ENCODE peak calls at places on chromosomes 13 and 19, in ten cellular contexts. T, G, B, S, L, W, O, Z, E and F are unnamed samples. For H3K4me1, the result is how much of the 10 kb centered on the place peaks cover.

GRCh38 chr19:48196933-48197665 is 26.6 kb downstream of the ZSWIM9 start:
- DNase-seq in G (no peak), W (no peak), T (no peak), L (no peak), O (peak), Z (no peak), B (no peak), S (no peak), E (no peak), F (no peak)

GRCh38 chr19:40716031-40716654 is 543 bp downstream of the COQ8B start:
- DNase-seq in B (no peak), G (no peak), T (peak), W (no peak), S (no peak), E (no peak), Z (no peak), L (no peak), O (no peak), F (no peak)

GRCh38 chr13:110333837-110334236 is 26.8 kb downstream of the COL4A2 start:
- DNase-seq in Z (no peak), B (no peak), W (peak), L (no peak), E (no peak), T (no peak), S (no peak), G (no peak), O (no peak), F (no peak)

GRCh38 chr19:30566681-30567420 is 194.7 kb downstream of the ZNF536 start:
- DNase-seq in O (no peak), T (no peak), W (no peak), S (no peak), B (no peak), E (no peak), Z (no peak), G (no peak), L (no peak), F (no peak)

GRCh38 chr19:10565028-10565566 is 713 bp downstream of the KRI1 start:
- DNase-seq in L (no peak), O (peak), T (peak), Z (no peak), W (peak), E (peak), G (peak), S (peak), B (peak), F (peak)

GRCh38 chr13:111396457-111396856 is 76.0 kb downstream of the TEX29 start:
- DNase-seq in W (no peak), Z (no peak), O (no peak), S (peak), G (no peak), L (no peak), E (no peak), B (peak), T (no peak), F (no peak)

GRCh38 chr13:27967203-27967735 is 1.8 kb downstream of the CDX2 start:
- DNase-seq in B (peak), O (no peak), S (no peak), E (no peak), W (no peak), T (no peak), L (no peak), Z (no peak), G (no peak), F (no peak)

GRCh38 chr13:49584771-49585182 is 581 bp downstream of the RCBTB1 start:
- DNase-seq in W (no peak), S (no peak), G (no peak), Z (no peak), E (no peak), T (no peak), O (no peak), L (no peak), B (no peak), F (no peak)

GRCh38 chr13:49395416-49396277 is 48.2 kb downstream of the CAB39L start:
- DNase-seq in O (no peak), T (no peak), L (no peak), W (no peak), B (no peak), E (peak), Z (no peak), S (no peak), G (no peak), F (no peak)

GRCh38 chr19:32530773-32531172 is 50.2 kb upstream of the PDCD5 start:
- DNase-seq in T (no peak), Z (no peak), S (no peak), G (no peak), L (no peak), W (no peak), O (no peak), B (no peak), E (no peak), F (no peak)

GRCh38 chr13:51726446-51727185 is 77.3 kb downstream of the DHRS12 start:
- DNase-seq in G (no peak), W (no peak), T (no peak), L (no peak), O (no peak), E (no peak), S (no peak), Z (no peak), B (no peak), F (no peak)

GRCh38 chr13:101343128-101343787 is 73.0 kb downstream of the NALCN start:
- DNase-seq in W (no peak), E (no peak), Z (no peak), T (no peak), L (no peak), B (no peak), S (no peak), O (no peak), G (no peak), F (no peak)

GRCh38 chr19:38172001-38172400 is 52.0 kb downstream of the DPF1 start:
- DNase-seq in W (no peak), E (no peak), G (no peak), L (no peak), B (no peak), T (no peak), O (no peak), Z (no peak), S (no peak), F (no peak)

GRCh38 chr13:99129951-99130350 is 70.7 kb upstream of the UBAC2 start:
- DNase-seq in Z (no peak), W (no peak), B (no peak), T (no peak), O (no peak), E (no peak), G (no peak), S (no peak), L (no peak), F (no peak)
- H3K4me3 ChIP-seq in Z (no peak), W (no peak), B (no peak), T (no peak), O (no peak), E (no peak), G (no peak), S (no peak), L (no peak), F (no peak)

DNA sequence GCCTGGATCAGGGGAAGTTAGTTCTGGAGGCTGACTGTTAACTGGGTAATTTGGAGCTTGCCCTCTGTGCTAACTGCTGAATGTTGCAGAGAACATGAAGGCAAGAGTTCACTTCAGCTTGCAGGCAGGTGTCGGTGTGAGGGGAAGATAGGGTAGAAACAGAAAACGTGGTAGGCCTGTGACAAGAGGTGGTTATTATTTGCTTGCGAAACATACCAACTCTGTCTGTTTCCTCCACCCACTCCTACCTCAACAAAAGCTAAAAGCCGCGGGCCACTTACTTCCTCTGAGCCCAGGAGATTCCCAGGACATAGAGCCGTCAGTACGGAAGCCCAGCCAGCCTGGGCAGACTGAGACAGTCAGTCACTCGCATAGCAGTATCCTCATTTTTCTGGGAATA is 119.2 kb upstream of the ABCC4 start:
- DNase-seq in W (no peak), O (no peak), S (no peak), L (no peak), T (no peak), G (no peak), E (no peak), B (no peak), Z (no peak), F (no peak)
- TF ChIP-seq EP300 in W (no peak), O (no peak), S (no peak), L (no peak), T (no peak), G (no peak), E (no peak), B (no peak), Z (no peak), F (no peak)

DNA sequence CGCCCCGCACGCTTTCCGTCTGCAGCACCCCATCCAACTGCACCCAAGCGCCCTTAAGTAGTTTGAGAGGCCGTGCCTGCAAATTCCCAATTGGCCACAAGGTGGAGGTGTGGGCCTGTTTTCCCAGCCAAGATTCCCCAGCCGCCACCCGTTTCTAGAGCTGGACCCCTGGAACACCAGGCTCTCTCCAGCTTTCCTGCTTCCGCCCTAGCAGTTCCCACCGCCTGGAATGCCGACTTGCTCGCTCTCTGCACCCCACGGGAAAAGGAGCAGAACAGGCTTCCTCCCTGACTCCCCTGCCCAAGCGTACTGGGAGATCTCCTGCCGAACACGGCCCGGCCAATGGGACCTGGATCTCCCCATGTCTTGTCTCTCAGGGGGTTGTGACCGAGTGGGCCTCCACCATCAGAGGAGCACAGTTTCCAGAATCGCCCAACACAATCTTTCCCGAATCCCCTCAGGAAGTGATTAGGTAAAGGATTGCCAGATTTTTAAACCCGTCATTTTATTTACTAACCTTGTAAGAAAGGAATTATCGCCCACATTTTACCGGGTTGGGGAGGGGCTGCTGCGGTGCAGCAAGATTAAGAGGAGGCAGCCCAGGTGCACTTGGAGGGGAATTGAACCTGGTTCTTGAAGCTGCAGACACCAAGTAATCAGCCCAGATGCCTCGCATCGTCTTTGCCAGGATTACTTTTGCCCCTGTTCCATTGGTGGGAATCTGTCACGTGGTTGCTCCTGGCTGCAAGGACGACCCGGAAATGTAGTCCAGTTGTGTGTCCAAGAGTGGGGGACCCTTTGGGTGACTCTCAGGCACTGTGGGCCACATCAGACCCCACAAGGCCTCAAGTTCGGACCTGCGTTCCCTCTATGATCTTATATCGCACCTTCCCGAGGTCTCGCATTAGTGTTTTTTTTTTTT is 3.5 kb upstream of the NAPSA start:
- DNase-seq in O (peak), E (peak), T (peak), W (peak), S (peak), L (peak), G (peak), B (peak), Z (no peak), F (peak)
- H3K4me1 ChIP-seq in O (under half), E (under half), T (under half), W (under half), S (under half), L (under half), G (under half), B (under half), Z (under half), F (under half)

GRCh38 chr19:29329460-29330134 is 116.6 kb upstream of the UQCRFS1 start:
- DNase-seq in O (no peak), G (no peak), Z (no peak), T (peak), L (peak), B (no peak), W (no peak), E (no peak), S (no peak), F (no peak)
- H3K4me3 ChIP-seq in O (no peak), G (no peak), Z (no peak), T (no peak), L (no peak), B (no peak), W (no peak), E (no peak), S (no peak), F (no peak)

DNA sequence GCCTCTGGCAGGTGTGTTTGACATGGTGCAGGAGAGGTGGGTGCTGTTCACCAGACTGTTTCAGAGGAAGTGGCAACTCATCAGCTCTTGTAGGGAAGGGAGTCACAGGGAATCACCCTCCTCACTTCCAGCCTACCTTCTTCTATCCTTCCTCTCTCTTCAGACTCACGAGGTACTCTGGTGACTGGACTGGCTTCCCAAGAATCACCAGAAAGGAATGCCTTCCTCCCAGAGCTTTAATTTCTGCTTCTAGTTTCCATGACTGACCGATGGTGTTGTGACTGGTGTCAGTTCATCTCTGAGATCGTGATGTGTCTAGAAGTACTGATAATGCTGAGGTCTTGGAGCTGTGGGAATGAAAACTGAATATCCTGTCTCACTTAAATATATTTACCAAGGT is 247.3 kb downstream of the KCTD12 start:
- DNase-seq in G (no peak), E (no peak), O (no peak), B (no peak), S (no peak), W (no peak), T (no peak), Z (no peak), L (no peak), F (no peak)
- TF ChIP-seq EP300 in G (no peak), E (no peak), O (no peak), B (no peak), S (no peak), W (no peak), T (no peak), Z (no peak), L (no peak), F (no peak)

GRCh38 chr19:799076-799881 is 2.0 kb downstream of the PTBP1 start:
- DNase-seq in S (no peak), L (no peak), T (no peak), B (no peak), O (peak), Z (no peak), E (no peak), G (peak), W (peak), F (no peak)
- H3K4me1 ChIP-seq in S (half or more), L (half or more), T (under half), B (half or more), O (under half), Z (under half), E (half or more), G (half or more), W (under half), F (half or more)

GRCh38 chr19:18591735-18592385 is 3.3 kb downstream of the REX1BD start:
- DNase-seq in B (no peak), G (no peak), E (no peak), W (no peak), L (no peak), S (no peak), O (peak), Z (no peak), T (no peak), F (no peak)

GRCh38 chr19:18590273-18591272 is 2.0 kb downstream of the REX1BD start:
- DNase-seq in S (no peak), W (peak), L (no peak), Z (peak), B (no peak), T (peak), O (peak), G (peak), E (peak), F (peak)

GRCh38 chr19:18594824-18595373 is 6.3 kb downstream of the REX1BD start:
- DNase-seq in S (no peak), O (peak), G (no peak), B (no peak), T (no peak), L (no peak), E (no peak), Z (no peak), W (peak), F (no peak)

GRCh38 chr19:18594096-18594823 is 5.7 kb downstream of the REX1BD start:
- DNase-seq in Z (no peak), W (peak), L (no peak), O (peak), G (peak), S (peak), E (peak), B (peak), T (peak), F (peak)

DNA sequence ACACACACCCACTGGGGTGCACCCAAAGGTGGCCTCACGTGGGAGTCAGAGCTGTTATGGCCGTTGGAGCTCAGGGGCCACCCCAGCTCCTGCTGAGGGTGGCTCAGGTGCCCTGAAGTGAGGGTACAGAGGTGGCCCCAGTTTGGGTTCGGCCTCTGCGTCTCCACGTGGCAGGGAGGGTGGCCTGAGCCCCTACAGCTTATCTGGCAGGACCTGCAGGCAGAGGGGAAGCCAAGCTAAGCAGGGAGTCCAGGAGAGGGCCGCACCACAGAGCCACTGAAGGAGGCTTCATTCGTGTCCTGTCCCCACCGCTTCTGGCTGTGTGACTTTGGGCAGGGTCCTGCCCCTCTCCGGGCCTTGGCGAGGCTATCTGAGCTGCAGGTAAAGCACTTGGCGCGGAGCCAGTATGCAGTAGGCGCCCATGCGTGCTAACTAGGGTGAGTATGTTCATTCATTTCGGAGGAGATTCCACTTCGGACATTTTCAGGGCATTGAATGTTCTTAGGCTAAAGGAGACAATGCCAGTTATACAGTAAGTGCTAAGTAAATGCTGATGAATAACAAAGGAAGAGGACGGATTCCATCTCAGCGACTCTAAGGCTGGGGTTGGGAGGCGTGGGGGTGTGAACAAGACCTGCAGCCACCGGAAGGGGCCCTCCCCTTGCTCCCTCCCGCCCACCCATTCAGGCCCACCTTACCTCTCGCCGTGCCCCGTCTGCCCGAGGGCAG is 4.9 kb downstream of the REX1BD start:
- DNase-seq in E (no peak), L (no peak), S (no peak), O (peak), G (no peak), W (no peak), B (no peak), T (no peak), Z (no peak), F (no peak)
- H3K4me3 ChIP-seq in E (peak), L (peak), S (no peak), O (no peak), G (peak), W (peak), B (peak), T (peak), Z (peak), F (peak)

GRCh38 chr13:26965976-26966375 is 205.4 kb upstream of the GPR12 start:
- DNase-seq in S (no peak), T (no peak), W (peak), B (peak), O (no peak), G (no peak), E (peak), L (no peak), Z (no peak), F (no peak)
- TF ChIP-seq EP300 in S (no peak), T (no peak), W (no peak), B (no peak), O (no peak), G (no peak), E (no peak), L (no peak), Z (no peak), F (no peak)

GRCh38 chr13:30742896-30743295 is 7.6 kb downstream of the ALOX5AP start:
- DNase-seq in Z (no peak), E (no peak), L (no peak), T (no peak), B (no peak), W (no peak), S (no peak), O (no peak), G (no peak), F (no peak)

GRCh38 chr13:30745917-30746686 is 10.8 kb downstream of the ALOX5AP start:
- DNase-seq in W (no peak), O (peak), L (no peak), Z (no peak), S (peak), E (no peak), T (no peak), G (peak), B (no peak), F (no peak)

GRCh38 chr13:30744056-30744684 is 8.8 kb downstream of the ALOX5AP start:
- DNase-seq in E (no peak), L (no peak), O (no peak), S (peak), B (peak), G (peak), W (no peak), T (peak), Z (no peak), F (no peak)

GRCh38 chr13:30744686-30745085 is 9.3 kb downstream of the ALOX5AP start:
- DNase-seq in T (no peak), Z (no peak), E (no peak), B (no peak), S (no peak), W (no peak), G (no peak), O (no peak), L (no peak), F (no peak)

GRCh38 chr13:30743319-30744055 is 8.1 kb downstream of the ALOX5AP start:
- DNase-seq in W (peak), O (no peak), L (no peak), G (peak), Z (no peak), E (no peak), S (peak), B (peak), T (peak), F (no peak)
- H3K4me1 ChIP-seq in W (under half), O (under half), L (under half), G (half or more), Z (under half), E (under half), S (half or more), B (under half), T (half or more), F (under half)